ENCODE peak calls at places on chromosomes 5 and 9, in ten cellular contexts. One of them, this sample, is unnamed.
A peak's percentile ranks its signal among the peaks of the same experiment; 100 is the strongest.

GRCh38 chr5:126186210-126186609 is 237.0 kb upstream of the GRAMD2B start:
- DNase-seq in tibial artery: no peak
- DNase-seq in putamen: no peak
- DNase-seq in SK-N-SH: no peak
- DNase-seq in activated effector memory CD4-positive, alpha-beta T cell treated with Interleukin-2 at 50 U/mL for 16 hours: no peak
- DNase-seq in Caco-2: no peak
- DNase-seq in posterior cingulate gyrus: no peak
- DNase-seq in NCI-H1092 treated with DMSO at 0.1 percent for 48 hours: no peak
- DNase-seq in activated T-helper 1 cell treated with anti-CD3 and anti-CD28 coated beads, Interleukin-2, amount 50 U/mL, for 16 hours: no peak
- DNase-seq in neural crest cell: no peak
- DNase-seq in this sample: no peak

GRCh38 chr5:191036-191948 is at the start of gene LRRC14B:
- DNase-seq in activated T-helper 1 cell treated with anti-CD3 and anti-CD28 coated beads, Interleukin-2, amount 50 U/mL, for 16 hours: no peak
- DNase-seq in putamen: peak; percentile 43
- DNase-seq in posterior cingulate gyrus: peak; percentile 52
- DNase-seq in NCI-H1092 treated with DMSO at 0.1 percent for 48 hours: peak; percentile 32
- DNase-seq in activated effector memory CD4-positive, alpha-beta T cell treated with Interleukin-2 at 50 U/mL for 16 hours: no peak
- DNase-seq in neural crest cell: no peak
- DNase-seq in Caco-2: no peak
- DNase-seq in tibial artery: peak; percentile 85
- DNase-seq in SK-N-SH: no peak
- DNase-seq in this sample: no peak

GRCh38 chr9:27353405-27354229 is 56.7 kb upstream of the EQTN start:
- DNase-seq in neural crest cell: no peak
- DNase-seq in activated T-helper 1 cell treated with anti-CD3 and anti-CD28 coated beads, Interleukin-2, amount 50 U/mL, for 16 hours: no peak
- DNase-seq in tibial artery: peak; percentile 87
- DNase-seq in posterior cingulate gyrus: peak; percentile 87
- DNase-seq in Caco-2: no peak
- DNase-seq in NCI-H1092 treated with DMSO at 0.1 percent for 48 hours: peak; percentile 7
- DNase-seq in SK-N-SH: peak; percentile 64
- DNase-seq in putamen: peak; percentile 96
- DNase-seq in activated effector memory CD4-positive, alpha-beta T cell treated with Interleukin-2 at 50 U/mL for 16 hours: no peak
- DNase-seq in this sample: peak; percentile 29

GRCh38 chr9:121528642-121529041 is 29.0 kb upstream of the GGTA1 start:
- DNase-seq in Caco-2: no peak
- DNase-seq in putamen: no peak
- DNase-seq in neural crest cell: no peak
- DNase-seq in activated T-helper 1 cell treated with anti-CD3 and anti-CD28 coated beads, Interleukin-2, amount 50 U/mL, for 16 hours: no peak
- DNase-seq in activated effector memory CD4-positive, alpha-beta T cell treated with Interleukin-2 at 50 U/mL for 16 hours: no peak
- DNase-seq in tibial artery: no peak
- DNase-seq in NCI-H1092 treated with DMSO at 0.1 percent for 48 hours: no peak
- DNase-seq in SK-N-SH: no peak
- DNase-seq in posterior cingulate gyrus: no peak
- DNase-seq in this sample: no peak

GRCh38 chr5:41156739-41157138 is 56.6 kb downstream of the C6 start:
- DNase-seq in activated effector memory CD4-positive, alpha-beta T cell treated with Interleukin-2 at 50 U/mL for 16 hours: no peak
- DNase-seq in putamen: no peak
- DNase-seq in tibial artery: no peak
- DNase-seq in neural crest cell: no peak
- DNase-seq in posterior cingulate gyrus: no peak
- DNase-seq in NCI-H1092 treated with DMSO at 0.1 percent for 48 hours: no peak
- DNase-seq in Caco-2: no peak
- DNase-seq in activated T-helper 1 cell treated with anti-CD3 and anti-CD28 coated beads, Interleukin-2, amount 50 U/mL, for 16 hours: no peak
- DNase-seq in SK-N-SH: no peak
- DNase-seq in this sample: peak; percentile 94

GRCh38 chr5:76855961-76856360 is 6.1 kb downstream of the S100Z start:
- DNase-seq in tibial artery: no peak
- DNase-seq in neural crest cell: no peak
- DNase-seq in activated T-helper 1 cell treated with anti-CD3 and anti-CD28 coated beads, Interleukin-2, amount 50 U/mL, for 16 hours: no peak
- DNase-seq in posterior cingulate gyrus: no peak
- DNase-seq in activated effector memory CD4-positive, alpha-beta T cell treated with Interleukin-2 at 50 U/mL for 16 hours: peak; percentile 26
- DNase-seq in SK-N-SH: no peak
- DNase-seq in putamen: no peak
- DNase-seq in Caco-2: no peak
- DNase-seq in NCI-H1092 treated with DMSO at 0.1 percent for 48 hours: no peak
- DNase-seq in this sample: no peak

GRCh38 chr5:38540348-38540747 is 16.1 kb downstream of the LIFR start:
- DNase-seq in tibial artery: peak; percentile 73
- DNase-seq in neural crest cell: no peak
- DNase-seq in putamen: peak; percentile 62
- DNase-seq in SK-N-SH: no peak
- DNase-seq in activated T-helper 1 cell treated with anti-CD3 and anti-CD28 coated beads, Interleukin-2, amount 50 U/mL, for 16 hours: no peak
- DNase-seq in Caco-2: no peak
- DNase-seq in posterior cingulate gyrus: peak; percentile 50
- DNase-seq in activated effector memory CD4-positive, alpha-beta T cell treated with Interleukin-2 at 50 U/mL for 16 hours: no peak
- DNase-seq in NCI-H1092 treated with DMSO at 0.1 percent for 48 hours: peak; percentile 98
- DNase-seq in this sample: no peak

GRCh38 chr5:95723632-95724369 is 7.3 kb upstream of the RHOBTB3 start:
- DNase-seq in neural crest cell: no peak
- DNase-seq in posterior cingulate gyrus: no peak
- DNase-seq in Caco-2: no peak
- DNase-seq in activated effector memory CD4-positive, alpha-beta T cell treated with Interleukin-2 at 50 U/mL for 16 hours: no peak
- DNase-seq in tibial artery: no peak
- DNase-seq in putamen: no peak
- DNase-seq in activated T-helper 1 cell treated with anti-CD3 and anti-CD28 coated beads, Interleukin-2, amount 50 U/mL, for 16 hours: no peak
- DNase-seq in SK-N-SH: peak; percentile 75
- DNase-seq in NCI-H1092 treated with DMSO at 0.1 percent for 48 hours: no peak
- DNase-seq in this sample: peak; percentile 80

This sample was measured in cardiac fibroblast.